ENCODE peak calls at places on chromosomes 4 and X, in four cellular contexts. One of them, this sample, is unnamed.

GRCh38 chrX:150547511-150548115 is 20.8 kb upstream of the MTM1 start:
- DNase-seq in SW 1271: no peak
- DNase-seq in fibroblast of lung: peak; percentile 45
- DNase-seq in fibroblast of the conjunctiva: peak; percentile 13
- DNase-seq in this sample: peak; percentile 37

GRCh38 chr4:8920289-8920965 is 48.8 kb upstream of the HMX1 start:
- DNase-seq in SW 1271: no peak
- DNase-seq in fibroblast of lung: no peak
- DNase-seq in fibroblast of the conjunctiva: no peak
- DNase-seq in this sample: no peak

GRCh38 chr4:86117781-86118302 is 242.0 kb downstream of the MAPK10 start:
- DNase-seq in SW 1271: no peak
- DNase-seq in fibroblast of lung: peak; percentile 84
- DNase-seq in fibroblast of the conjunctiva: peak; percentile 66
- DNase-seq in this sample: peak; percentile 94

GRCh38 chr4:125781656-125782055 is 466.9 kb downstream of the FAT4 start:
- DNase-seq in SW 1271: no peak
- DNase-seq in fibroblast of lung: no peak
- DNase-seq in fibroblast of the conjunctiva: no peak
- DNase-seq in this sample: no peak

GRCh38 chrX:143781103-143781502 is 60.6 kb upstream of the SPANXN2 start:
- DNase-seq in SW 1271: peak; percentile 0
- DNase-seq in fibroblast of lung: no peak
- DNase-seq in fibroblast of the conjunctiva: peak; percentile 3
- DNase-seq in this sample: peak; percentile 37

GRCh38 chr4:139175647-139176298 is 1.2 kb downstream of the ELF2 start:
- DNase-seq in SW 1271: no peak
- DNase-seq in fibroblast of lung: peak; percentile 54
- DNase-seq in fibroblast of the conjunctiva: no peak
- DNase-seq in this sample: peak; percentile 6

GRCh38 chrX:31934842-31935241 is 863.0 kb upstream of the FTHL17 start:
- DNase-seq in SW 1271: no peak
- DNase-seq in fibroblast of lung: no peak
- DNase-seq in fibroblast of the conjunctiva: no peak
- DNase-seq in this sample: no peak

GRCh38 chr4:2696423-2696822 is 59.7 kb downstream of the TNIP2 start:
- DNase-seq in SW 1271: no peak
- DNase-seq in fibroblast of lung: no peak
- DNase-seq in fibroblast of the conjunctiva: no peak
- DNase-seq in this sample: no peak

GRCh38 chr4:77193511-77194236 is 36.7 kb downstream of the CCNG2 start:
- DNase-seq in SW 1271: no peak
- DNase-seq in fibroblast of lung: no peak
- DNase-seq in fibroblast of the conjunctiva: no peak
- DNase-seq in this sample: no peak

GRCh38 chr4:5753766-5754528 is 42.9 kb downstream of the EVC start:
- DNase-seq in SW 1271: peak; percentile 43
- DNase-seq in fibroblast of lung: peak; percentile 87
- DNase-seq in fibroblast of the conjunctiva: peak; percentile 63
- DNase-seq in this sample: peak; percentile 89

GRCh38 chr4:159042097-159042605 is 60.7 kb upstream of the RAPGEF2 start:
- DNase-seq in SW 1271: no peak
- DNase-seq in fibroblast of lung: no peak
- DNase-seq in fibroblast of the conjunctiva: no peak
- DNase-seq in this sample: no peak

GRCh38 chr4:165965503-165965902 is 92.5 kb downstream of the TLL1 start:
- DNase-seq in SW 1271: no peak
- DNase-seq in fibroblast of lung: no peak
- DNase-seq in fibroblast of the conjunctiva: no peak
- DNase-seq in this sample: no peak

GRCh38 chr4:101020956-101021355 is 326.4 kb downstream of the PPP3CA start:
- DNase-seq in SW 1271: peak; percentile 49
- DNase-seq in fibroblast of lung: peak; percentile 35
- DNase-seq in fibroblast of the conjunctiva: peak; percentile 24
- DNase-seq in this sample: peak; percentile 69

GRCh38 chr4:92047209-92047877 is 256.4 kb upstream of the GRID2 start:
- DNase-seq in SW 1271: no peak
- DNase-seq in fibroblast of lung: peak; percentile 51
- DNase-seq in fibroblast of the conjunctiva: peak; percentile 22
- DNase-seq in this sample: peak; percentile 44

GRCh38 chr4:68256284-68256683 is 10.8 kb upstream of the TMPRSS11B start:
- DNase-seq in SW 1271: no peak
- DNase-seq in fibroblast of lung: no peak
- DNase-seq in fibroblast of the conjunctiva: no peak
- DNase-seq in this sample: no peak

GRCh38 chrX:84219551-84219950 is 31.6 kb upstream of the RPS6KA6 start:
- DNase-seq in SW 1271: no peak
- DNase-seq in fibroblast of lung: no peak
- DNase-seq in fibroblast of the conjunctiva: no peak
- DNase-seq in this sample: no peak

GRCh38 chr4:117527601-117528000 is 442.2 kb upstream of the TRAM1L1 start:
- DNase-seq in SW 1271: no peak
- DNase-seq in fibroblast of lung: no peak
- DNase-seq in fibroblast of the conjunctiva: no peak
- DNase-seq in this sample: no peak

GRCh38 chr4:102761478-102761790 is 666 bp upstream of the MANBA start:
- DNase-seq in SW 1271: no peak
- DNase-seq in fibroblast of lung: peak; percentile 28
- DNase-seq in fibroblast of the conjunctiva: no peak
- DNase-seq in this sample: no peak